ENCODE peak calls at places on chromosomes 11 and 22, in nine cellular contexts. V, Z, H, Y, W, K, X, Q and T are unnamed samples.

GRCh38 chr11:77351281-77351905 is 49.9 kb upstream of the GDPD4 start:
- DNase-seq in K (no peak), H (no peak), Z (no peak), X (no peak), Q (no peak), V (no peak), W (peak; percentile 48), Y (no peak), T (no peak)

GRCh38 chr11:7600205-7600775 is 73.0 kb downstream of the CYB5R2 start:
- DNase-seq in Q (no peak), K (no peak), X (peak; percentile 84), H (no peak), Z (peak; percentile 85), W (peak; percentile 96), Y (peak; percentile 87), V (peak; percentile 39), T (no peak)

GRCh38 chr11:34305095-34305692 is 52.6 kb downstream of the ABTB2 start:
- DNase-seq in X (no peak), W (no peak), Q (no peak), H (no peak), Z (no peak), Y (no peak), V (no peak), K (no peak), T (no peak)

GRCh38 chr11:1123970-1124369 is 33.8 kb upstream of the MUC5AC start:
- DNase-seq in H (no peak), W (no peak), K (no peak), V (no peak), X (no peak), Z (no peak), Y (no peak), Q (no peak), T (no peak)

GRCh38 chr11:68191661-68192579 is 21.2 kb downstream of the KMT5B start:
- DNase-seq in K (no peak), Y (no peak), Q (no peak), H (no peak), X (no peak), V (peak; percentile 52), Z (no peak), W (no peak), T (no peak)

GRCh38 chr11:118790357-118791014 is 478 bp downstream of the DDX6 start:
- DNase-seq in Z (peak; percentile 86), Q (peak; percentile 63), K (peak; percentile 61), W (peak; percentile 53), X (no peak), H (peak; percentile 61), Y (peak; percentile 68), V (no peak), T (peak; percentile 63)

GRCh38 chr22:46237453-46238158 is 12.5 kb downstream of the CDPF1 start:
- DNase-seq in Q (peak; percentile 70), Y (no peak), K (no peak), X (no peak), V (no peak), Z (no peak), H (no peak), W (no peak), T (no peak)

GRCh38 chr11:119741369-119742262 is 12.6 kb upstream of the NECTIN1 start:
- DNase-seq in X (no peak), K (peak; percentile 82), Z (no peak), Y (peak; percentile 40), Q (peak; percentile 50), V (no peak), H (peak; percentile 37), W (peak; percentile 27), T (no peak)

GRCh38 chr22:32676196-32676595 is 125.3 kb upstream of the TIMP3 start:
- DNase-seq in Q (no peak), K (no peak), Y (no peak), Z (no peak), X (no peak), H (no peak), W (no peak), V (no peak), T (no peak)

GRCh38 chr11:94747136-94748110 is 20.7 kb upstream of the AMOTL1 start:
- DNase-seq in Q (no peak), W (no peak), V (no peak), Y (peak; percentile 78), H (no peak), Z (no peak), K (no peak), X (no peak), T (no peak)

GRCh38 chr11:75155570-75156422 is 4.9 kb downstream of the SLCO2B1 start:
- DNase-seq in H (no peak), V (no peak), Y (no peak), W (peak; percentile 56), Z (no peak), K (no peak), X (no peak), Q (no peak), T (no peak)

GRCh38 chr11:61828379-61828628 is 204 bp downstream of the FADS2 start:
- DNase-seq in K (no peak), H (no peak), V (no peak), Z (no peak), X (no peak), W (no peak), Q (no peak), Y (no peak), T (no peak)

GRCh38 chr11:61826930-61827572 is 1.0 kb upstream of the FADS2 start:
- DNase-seq in Y (no peak), X (no peak), W (no peak), V (no peak), H (no peak), Q (no peak), Z (no peak), K (no peak), T (no peak)

GRCh38 chr11:61828629-61829407 is 718 bp downstream of the FADS2 start:
- DNase-seq in Y (no peak), W (peak; percentile 37), V (no peak), X (no peak), Z (no peak), Q (peak; percentile 63), K (peak; percentile 64), H (peak; percentile 41), T (peak; percentile 87)

GRCh38 chr11:61829806-61830205 is 1.7 kb downstream of the FADS2 start:
- DNase-seq in Y (no peak), H (no peak), X (no peak), Q (peak; percentile 18), V (no peak), Z (no peak), K (no peak), W (no peak), T (no peak)

GRCh38 chr11:61827573-61828378 is at the start of gene FADS2:
- DNase-seq in X (peak; percentile 91), V (peak; percentile 81), W (peak; percentile 97), H (peak; percentile 87), K (peak; percentile 89), Q (peak; percentile 94), Z (peak; percentile 94), Y (peak; percentile 97), T (peak; percentile 98)
- TF ChIP-seq CTCF in X (peak; percentile 28), V (no peak), W (no peak), H (no peak), K (no peak), Q (no peak), Z (no peak), Y (no peak), T (peak; percentile 29)

GRCh38 chr11:32466279-32466915 is 31.1 kb upstream of the WT1 start:
- DNase-seq in V (peak; percentile 71), Y (no peak), Q (no peak), H (no peak), K (no peak), Z (no peak), W (peak; percentile 68), X (no peak), T (no peak)
- TF ChIP-seq CTCF in V (no peak), Y (no peak), Q (no peak), H (no peak), K (no peak), Z (no peak), W (no peak), X (no peak), T (no peak)

GRCh38 chr11:134100171-134100570 is 31.3 kb downstream of the JAM3 start:
- DNase-seq in X (no peak), V (no peak), Y (no peak), W (no peak), H (no peak), K (no peak), Z (no peak), Q (no peak), T (no peak)

GRCh38 chr11:134097146-134097545 is 28.3 kb downstream of the JAM3 start:
- DNase-seq in Q (no peak), V (no peak), Z (no peak), X (no peak), W (no peak), Y (no peak), K (no peak), H (no peak), T (no peak)

GRCh38 chr11:134101292-134101691 is 32.4 kb downstream of the JAM3 start:
- DNase-seq in X (no peak), Z (no peak), H (no peak), Q (no peak), W (peak; percentile 44), V (no peak), Y (no peak), K (no peak), T (no peak)

DNA sequence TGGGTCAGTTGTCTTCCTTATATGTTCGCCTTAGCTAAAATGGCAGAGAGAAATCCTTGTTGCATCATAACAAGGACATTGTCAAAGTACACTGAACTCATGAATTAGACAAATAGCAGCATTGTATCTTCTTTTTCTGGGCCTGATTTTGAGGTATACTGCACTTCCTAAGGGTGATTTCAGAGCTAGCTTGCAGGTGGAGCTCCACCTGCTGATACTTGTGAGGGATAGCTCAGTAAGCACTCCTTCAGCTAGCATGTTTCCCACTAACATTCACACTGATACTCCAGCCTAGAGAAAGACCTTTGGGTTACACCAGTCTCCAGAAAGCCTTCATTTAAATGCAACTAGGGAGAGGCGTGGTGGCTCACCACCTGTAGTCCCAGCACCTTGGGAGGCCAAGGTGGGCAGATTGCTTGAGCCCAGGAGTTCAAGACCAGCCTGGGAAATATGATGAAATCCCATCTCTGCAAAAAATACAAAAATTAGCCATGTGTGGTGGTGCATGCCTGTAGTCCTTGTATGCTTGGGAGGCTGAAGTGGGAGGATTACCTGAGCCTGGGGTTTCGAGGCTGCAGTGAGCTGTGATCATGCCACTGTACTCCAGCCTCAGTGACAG is 29.8 kb downstream of the JAM3 start:
- DNase-seq in Y (no peak), V (no peak), Z (no peak), W (no peak), H (no peak), K (no peak), X (no peak), Q (no peak), T (no peak)
- TF ChIP-seq CTCF in Y (peak; percentile 55), V (peak; percentile 36), Z (no peak), W (no peak), H (no peak), K (no peak), X (no peak), Q (no peak), T (no peak)

DNA sequence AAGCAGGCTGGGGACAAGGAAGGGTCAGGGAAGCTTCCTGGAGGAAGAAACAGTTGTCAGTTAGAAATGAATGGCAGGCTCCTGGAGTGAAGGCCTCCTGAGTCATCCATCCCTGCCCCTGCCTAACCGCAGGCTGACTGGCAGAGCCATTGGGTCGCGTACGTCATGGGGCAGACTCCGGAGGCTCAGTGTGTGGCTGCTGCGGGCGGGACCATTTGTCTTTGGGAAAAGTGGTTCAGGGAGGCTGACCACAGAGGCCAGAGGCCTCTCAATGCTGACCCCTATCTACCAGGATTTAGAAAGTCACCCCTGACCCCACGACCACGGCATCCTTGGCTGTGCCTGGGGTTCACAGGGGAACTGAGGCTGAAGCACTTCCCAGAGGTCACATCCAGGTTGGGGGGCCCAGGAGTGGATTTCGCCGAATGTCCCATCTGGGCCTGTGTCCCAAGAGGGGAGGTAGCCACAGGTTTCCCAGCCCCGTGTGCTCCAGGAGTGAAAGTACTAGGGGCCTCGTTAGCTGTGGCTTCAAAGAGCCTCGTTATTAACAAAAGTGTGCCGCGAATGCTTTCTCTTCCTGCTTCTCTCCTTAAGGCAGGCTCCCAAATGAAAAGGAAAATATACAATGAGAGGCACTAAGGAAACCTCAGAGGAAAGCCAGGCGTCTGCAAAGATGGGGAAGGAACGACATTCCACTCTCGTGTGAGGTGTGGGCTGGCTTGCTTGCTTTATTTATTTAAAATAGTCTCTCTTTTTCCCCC is 58.9 kb downstream of the FLRT1 start:
- DNase-seq in K (no peak), W (peak; percentile 52), V (peak; percentile 74), Q (no peak), X (no peak), Y (peak; percentile 90), Z (no peak), H (no peak), T (peak; percentile 87)
- TF ChIP-seq CTCF in K (no peak), W (no peak), V (no peak), Q (no peak), X (no peak), Y (peak; percentile 15), Z (no peak), H (no peak), T (no peak)